ENCODE peak calls at places on chromosomes 2 and 18, in six cellular contexts. One of them, this sample, is unnamed.

GRCh38 chr18:39149211-39149806 is 1583.7 kb upstream of the CELF4 start:
- DNase-seq in KBM-7: peak; percentile 14
- DNase-seq in lower leg skin: no peak
- DNase-seq in M059J: peak; percentile 20
- DNase-seq in head of caudate nucleus: no peak
- DNase-seq in CD4-positive, alpha-beta T cell: no peak
- DNase-seq in this sample: no peak

GRCh38 chr2:60526623-60527022 is 26.8 kb downstream of the BCL11A start:
- DNase-seq in KBM-7: no peak
- DNase-seq in lower leg skin: no peak
- DNase-seq in M059J: no peak
- DNase-seq in head of caudate nucleus: no peak
- DNase-seq in CD4-positive, alpha-beta T cell: no peak
- DNase-seq in this sample: no peak

GRCh38 chr18:79400591-79401381 is 5.1 kb downstream of the NFATC1 start:
- DNase-seq in KBM-7: no peak
- DNase-seq in lower leg skin: no peak
- DNase-seq in M059J: no peak
- DNase-seq in head of caudate nucleus: no peak
- DNase-seq in CD4-positive, alpha-beta T cell: peak; percentile 57
- DNase-seq in this sample: peak; percentile 67

GRCh38 chr2:8999047-8999446 is 4.4 kb downstream of the MBOAT2 start:
- DNase-seq in KBM-7: no peak
- DNase-seq in lower leg skin: no peak
- DNase-seq in M059J: peak; percentile 6
- DNase-seq in head of caudate nucleus: no peak
- DNase-seq in CD4-positive, alpha-beta T cell: no peak
- DNase-seq in this sample: no peak

GRCh38 chr2:159795781-159796667 is 2.0 kb downstream of the CD302 start:
- DNase-seq in KBM-7: no peak
- DNase-seq in lower leg skin: no peak
- DNase-seq in M059J: no peak
- DNase-seq in head of caudate nucleus: no peak
- DNase-seq in CD4-positive, alpha-beta T cell: no peak
- DNase-seq in this sample: no peak

GRCh38 chr18:12520442-12520992 is 112.8 kb downstream of the PRELID3A start:
- DNase-seq in KBM-7: no peak
- DNase-seq in lower leg skin: no peak
- DNase-seq in M059J: peak; percentile 29
- DNase-seq in head of caudate nucleus: no peak
- DNase-seq in CD4-positive, alpha-beta T cell: no peak
- DNase-seq in this sample: no peak

GRCh38 chr18:2901405-2901989 is 54.7 kb downstream of the EMILIN2 start:
- DNase-seq in KBM-7: no peak
- DNase-seq in lower leg skin: peak; percentile 92
- DNase-seq in M059J: no peak
- DNase-seq in head of caudate nucleus: no peak
- DNase-seq in CD4-positive, alpha-beta T cell: no peak
- DNase-seq in this sample: no peak

GRCh38 chr2:186540971-186541370 is 48.9 kb upstream of the ITGAV start:
- DNase-seq in KBM-7: no peak
- DNase-seq in lower leg skin: no peak
- DNase-seq in M059J: no peak
- DNase-seq in head of caudate nucleus: no peak
- DNase-seq in CD4-positive, alpha-beta T cell: no peak
- DNase-seq in this sample: no peak

GRCh38 chr18:25164211-25164836 is 187.6 kb downstream of the ZNF521 start:
- DNase-seq in KBM-7: peak; percentile 30
- DNase-seq in lower leg skin: no peak
- DNase-seq in M059J: no peak
- DNase-seq in head of caudate nucleus: no peak
- DNase-seq in CD4-positive, alpha-beta T cell: no peak
- DNase-seq in this sample: no peak

GRCh38 chr2:132577693-132578092 is 92.3 kb downstream of the LYPD1 start:
- DNase-seq in KBM-7: peak; percentile 18
- DNase-seq in lower leg skin: no peak
- DNase-seq in M059J: no peak
- DNase-seq in head of caudate nucleus: no peak
- DNase-seq in CD4-positive, alpha-beta T cell: no peak
- DNase-seq in this sample: no peak

GRCh38 chr2:45105050-45105582 is 95.9 kb upstream of the SIX2 start:
- DNase-seq in KBM-7: peak; percentile 7
- DNase-seq in lower leg skin: no peak
- DNase-seq in M059J: no peak
- DNase-seq in head of caudate nucleus: no peak
- DNase-seq in CD4-positive, alpha-beta T cell: no peak
- DNase-seq in this sample: no peak

GRCh38 chr2:118569876-118570535 is 277.4 kb downstream of the EN1 start:
- DNase-seq in KBM-7: no peak
- DNase-seq in lower leg skin: no peak
- DNase-seq in M059J: no peak
- DNase-seq in head of caudate nucleus: no peak
- DNase-seq in CD4-positive, alpha-beta T cell: no peak
- DNase-seq in this sample: no peak

GRCh38 chr2:237361194-237361986 is 52.6 kb downstream of the COL6A3 start:
- DNase-seq in KBM-7: no peak
- DNase-seq in lower leg skin: peak; percentile 64
- DNase-seq in M059J: no peak
- DNase-seq in head of caudate nucleus: no peak
- DNase-seq in CD4-positive, alpha-beta T cell: no peak
- DNase-seq in this sample: no peak

GRCh38 chr2:180728928-180729559 is 251.4 kb upstream of the UBE2E3 start:
- DNase-seq in KBM-7: no peak
- DNase-seq in lower leg skin: no peak
- DNase-seq in M059J: peak; percentile 88
- DNase-seq in head of caudate nucleus: no peak
- DNase-seq in CD4-positive, alpha-beta T cell: no peak
- DNase-seq in this sample: no peak

GRCh38 chr2:201471732-201472395 is 20.3 kb downstream of the STRADB start:
- DNase-seq in KBM-7: no peak
- DNase-seq in lower leg skin: no peak
- DNase-seq in M059J: no peak
- DNase-seq in head of caudate nucleus: no peak
- DNase-seq in CD4-positive, alpha-beta T cell: no peak
- DNase-seq in this sample: no peak

GRCh38 chr18:12422936-12423335 is 15.2 kb downstream of the PRELID3A start:
- DNase-seq in KBM-7: peak; percentile 63
- DNase-seq in lower leg skin: no peak
- DNase-seq in M059J: no peak
- DNase-seq in head of caudate nucleus: no peak
- DNase-seq in CD4-positive, alpha-beta T cell: no peak
- DNase-seq in this sample: no peak

GRCh38 chr2:45320956-45321355 is 290.1 kb downstream of the SRBD1 start:
- DNase-seq in KBM-7: no peak
- DNase-seq in lower leg skin: no peak
- DNase-seq in M059J: no peak
- DNase-seq in head of caudate nucleus: no peak
- DNase-seq in CD4-positive, alpha-beta T cell: no peak
- DNase-seq in this sample: no peak

GRCh38 chr2:41222593-41222992 is 770.7 kb upstream of the SLC8A1 start:
- DNase-seq in KBM-7: no peak
- DNase-seq in lower leg skin: no peak
- DNase-seq in M059J: no peak
- DNase-seq in head of caudate nucleus: no peak
- DNase-seq in CD4-positive, alpha-beta T cell: no peak
- DNase-seq in this sample: no peak

GRCh38 chr2:126792186-126792585 is 106.5 kb upstream of the TEX51 start:
- DNase-seq in KBM-7: no peak
- DNase-seq in lower leg skin: peak; percentile 42
- DNase-seq in M059J: no peak
- DNase-seq in head of caudate nucleus: no peak
- DNase-seq in CD4-positive, alpha-beta T cell: no peak
- DNase-seq in this sample: no peak

GRCh38 chr2:38791747-38792146 is 13.7 kb downstream of the GEMIN6 start:
- DNase-seq in KBM-7: peak; percentile 75
- DNase-seq in lower leg skin: no peak
- DNase-seq in M059J: no peak
- DNase-seq in head of caudate nucleus: no peak
- DNase-seq in CD4-positive, alpha-beta T cell: no peak
- DNase-seq in this sample: no peak

GRCh38 chr2:73110622-73111299 is 2.0 kb downstream of the RAB11FIP5 start:
- DNase-seq in KBM-7: no peak
- DNase-seq in lower leg skin: no peak
- DNase-seq in M059J: peak; percentile 73
- DNase-seq in head of caudate nucleus: no peak
- DNase-seq in CD4-positive, alpha-beta T cell: no peak
- DNase-seq in this sample: no peak

GRCh38 chr18:36372902-36373301 is 75.4 kb downstream of the FHOD3 start:
- DNase-seq in KBM-7: peak; percentile 62
- DNase-seq in lower leg skin: no peak
- DNase-seq in M059J: peak; percentile 88
- DNase-seq in head of caudate nucleus: no peak
- DNase-seq in CD4-positive, alpha-beta T cell: no peak
- DNase-seq in this sample: no peak

GRCh38 chr2:205996156-205996555 is 89.8 kb downstream of the INO80D start:
- DNase-seq in KBM-7: no peak
- DNase-seq in lower leg skin: no peak
- DNase-seq in M059J: no peak
- DNase-seq in head of caudate nucleus: no peak
- DNase-seq in CD4-positive, alpha-beta T cell: no peak
- DNase-seq in this sample: no peak

GRCh38 chr18:56291229-56291796 is 347.1 kb downstream of the TXNL1 start:
- DNase-seq in KBM-7: no peak
- DNase-seq in lower leg skin: no peak
- DNase-seq in M059J: no peak
- DNase-seq in head of caudate nucleus: no peak
- DNase-seq in CD4-positive, alpha-beta T cell: no peak
- DNase-seq in this sample: no peak

GRCh38 chr2:55420901-55421300 is 1.2 kb upstream of the CCDC88A start:
- DNase-seq in KBM-7: no peak
- DNase-seq in lower leg skin: no peak
- DNase-seq in M059J: no peak
- DNase-seq in head of caudate nucleus: no peak
- DNase-seq in CD4-positive, alpha-beta T cell: no peak
- DNase-seq in this sample: no peak

GRCh38 chr2:128726221-128726620 is 407.6 kb upstream of the HS6ST1 start:
- DNase-seq in KBM-7: no peak
- DNase-seq in lower leg skin: peak; percentile 10
- DNase-seq in M059J: no peak
- DNase-seq in head of caudate nucleus: no peak
- DNase-seq in CD4-positive, alpha-beta T cell: no peak
- DNase-seq in this sample: no peak

GRCh38 chr2:222353998-222354397 is 55.2 kb upstream of the PAX3 start:
- DNase-seq in KBM-7: no peak
- DNase-seq in lower leg skin: no peak
- DNase-seq in M059J: no peak
- DNase-seq in head of caudate nucleus: no peak
- DNase-seq in CD4-positive, alpha-beta T cell: no peak
- DNase-seq in this sample: no peak

This sample was measured in mucosa of descending colon.